ENCODE peak calls at places on chromosomes 6 and 20, in eight cellular contexts. One of them, this sample, is unnamed.

GRCh38 chr20:22833851-22834250 is 201.3 kb upstream of the SSTR4 start:
- DNase-seq in SK-N-SH: no peak
- DNase-seq in lower leg skin: no peak
- DNase-seq in AG09319: no peak
- DNase-seq in endothelial cell: no peak
- DNase-seq in CD14-positive monocyte: no peak
- DNase-seq in endothelial cell of umbilical vein: no peak
- DNase-seq in ascending aorta: no peak
- DNase-seq in this sample: no peak

GRCh38 chr20:53080969-53081871 is 109.1 kb downstream of the TSHZ2 start:
- DNase-seq in AG09319: no peak
- DNase-seq in SK-N-SH: no peak
- DNase-seq in lower leg skin: no peak
- DNase-seq in ascending aorta: no peak
- DNase-seq in endothelial cell: no peak
- DNase-seq in endothelial cell of umbilical vein: peak; percentile 13
- DNase-seq in CD14-positive monocyte: no peak
- DNase-seq in this sample: peak; percentile 82

GRCh38 chr6:37051138-37052026 is 45.9 kb downstream of the FGD2 start:
- DNase-seq in SK-N-SH: peak; percentile 93
- DNase-seq in endothelial cell: peak; percentile 94
- DNase-seq in ascending aorta: peak; percentile 92
- DNase-seq in lower leg skin: peak; percentile 78
- DNase-seq in CD14-positive monocyte: peak; percentile 94
- DNase-seq in endothelial cell of umbilical vein: peak; percentile 79
- DNase-seq in AG09319: no peak
- DNase-seq in this sample: peak; percentile 75

GRCh38 chr20:52847739-52848359 is 124.3 kb upstream of the TSHZ2 start:
- DNase-seq in CD14-positive monocyte: no peak
- DNase-seq in SK-N-SH: no peak
- DNase-seq in AG09319: no peak
- DNase-seq in endothelial cell of umbilical vein: no peak
- DNase-seq in lower leg skin: no peak
- DNase-seq in endothelial cell: no peak
- DNase-seq in ascending aorta: no peak
- DNase-seq in this sample: no peak

GRCh38 chr6:13927203-13927602 is 2.5 kb downstream of the RNF182 start:
- DNase-seq in endothelial cell of umbilical vein: no peak
- DNase-seq in CD14-positive monocyte: no peak
- DNase-seq in ascending aorta: no peak
- DNase-seq in SK-N-SH: no peak
- DNase-seq in lower leg skin: no peak
- DNase-seq in AG09319: no peak
- DNase-seq in endothelial cell: no peak
- DNase-seq in this sample: peak; percentile 26

GRCh38 chr6:7086488-7086887 is 21.3 kb upstream of the RREB1 start:
- DNase-seq in ascending aorta: no peak
- DNase-seq in endothelial cell of umbilical vein: peak; percentile 57
- DNase-seq in SK-N-SH: no peak
- DNase-seq in lower leg skin: peak; percentile 25
- DNase-seq in AG09319: no peak
- DNase-seq in endothelial cell: no peak
- DNase-seq in CD14-positive monocyte: peak; percentile 56
- DNase-seq in this sample: no peak

GRCh38 chr20:51469046-51469445 is 73.5 kb downstream of the NFATC2 start:
- DNase-seq in SK-N-SH: no peak
- DNase-seq in AG09319: no peak
- DNase-seq in ascending aorta: no peak
- DNase-seq in endothelial cell of umbilical vein: no peak
- DNase-seq in endothelial cell: no peak
- DNase-seq in lower leg skin: no peak
- DNase-seq in CD14-positive monocyte: no peak
- DNase-seq in this sample: no peak

GRCh38 chr6:19303381-19303780 is 533.8 kb upstream of the ID4 start:
- DNase-seq in lower leg skin: no peak
- DNase-seq in endothelial cell: no peak
- DNase-seq in SK-N-SH: no peak
- DNase-seq in endothelial cell of umbilical vein: no peak
- DNase-seq in AG09319: no peak
- DNase-seq in ascending aorta: no peak
- DNase-seq in CD14-positive monocyte: no peak
- DNase-seq in this sample: no peak

GRCh38 chr6:13472976-13473645 is 14.3 kb downstream of the GFOD1 start:
- DNase-seq in ascending aorta: no peak
- DNase-seq in SK-N-SH: no peak
- DNase-seq in lower leg skin: no peak
- DNase-seq in CD14-positive monocyte: no peak
- DNase-seq in AG09319: no peak
- DNase-seq in endothelial cell of umbilical vein: no peak
- DNase-seq in endothelial cell: no peak
- DNase-seq in this sample: no peak

GRCh38 chr6:43355862-43356590 is 13.4 kb downstream of the ZNF318 start:
- DNase-seq in endothelial cell of umbilical vein: peak; percentile 24
- DNase-seq in lower leg skin: no peak
- DNase-seq in SK-N-SH: peak; percentile 16
- DNase-seq in ascending aorta: no peak
- DNase-seq in CD14-positive monocyte: no peak
- DNase-seq in endothelial cell: no peak
- DNase-seq in AG09319: no peak
- DNase-seq in this sample: no peak

GRCh38 chr6:11975353-11975977 is 36.6 kb upstream of the HIVEP1 start:
- DNase-seq in SK-N-SH: no peak
- DNase-seq in endothelial cell: no peak
- DNase-seq in lower leg skin: peak; percentile 24
- DNase-seq in ascending aorta: peak; percentile 66
- DNase-seq in endothelial cell of umbilical vein: no peak
- DNase-seq in CD14-positive monocyte: peak; percentile 95
- DNase-seq in AG09319: no peak
- DNase-seq in this sample: no peak

GRCh38 chr20:41443667-41444066 is 77.0 kb upstream of the EMILIN3 start:
- DNase-seq in lower leg skin: no peak
- DNase-seq in SK-N-SH: no peak
- DNase-seq in ascending aorta: no peak
- DNase-seq in endothelial cell of umbilical vein: no peak
- DNase-seq in endothelial cell: no peak
- DNase-seq in AG09319: no peak
- DNase-seq in CD14-positive monocyte: no peak
- DNase-seq in this sample: no peak

GRCh38 chr6:36984581-36985383 is 1.2 kb downstream of the MTCH1 start:
- DNase-seq in lower leg skin: no peak
- DNase-seq in ascending aorta: peak; percentile 83
- DNase-seq in endothelial cell of umbilical vein: peak; percentile 68
- DNase-seq in endothelial cell: peak; percentile 45
- DNase-seq in CD14-positive monocyte: peak; percentile 88
- DNase-seq in AG09319: peak; percentile 35
- DNase-seq in SK-N-SH: peak; percentile 73
- DNase-seq in this sample: no peak

GRCh38 chr6:98877250-98877649 is 42.9 kb downstream of the POU3F2 start:
- DNase-seq in AG09319: no peak
- DNase-seq in endothelial cell: no peak
- DNase-seq in CD14-positive monocyte: no peak
- DNase-seq in lower leg skin: no peak
- DNase-seq in ascending aorta: no peak
- DNase-seq in endothelial cell of umbilical vein: no peak
- DNase-seq in SK-N-SH: no peak
- DNase-seq in this sample: no peak

DNA sequence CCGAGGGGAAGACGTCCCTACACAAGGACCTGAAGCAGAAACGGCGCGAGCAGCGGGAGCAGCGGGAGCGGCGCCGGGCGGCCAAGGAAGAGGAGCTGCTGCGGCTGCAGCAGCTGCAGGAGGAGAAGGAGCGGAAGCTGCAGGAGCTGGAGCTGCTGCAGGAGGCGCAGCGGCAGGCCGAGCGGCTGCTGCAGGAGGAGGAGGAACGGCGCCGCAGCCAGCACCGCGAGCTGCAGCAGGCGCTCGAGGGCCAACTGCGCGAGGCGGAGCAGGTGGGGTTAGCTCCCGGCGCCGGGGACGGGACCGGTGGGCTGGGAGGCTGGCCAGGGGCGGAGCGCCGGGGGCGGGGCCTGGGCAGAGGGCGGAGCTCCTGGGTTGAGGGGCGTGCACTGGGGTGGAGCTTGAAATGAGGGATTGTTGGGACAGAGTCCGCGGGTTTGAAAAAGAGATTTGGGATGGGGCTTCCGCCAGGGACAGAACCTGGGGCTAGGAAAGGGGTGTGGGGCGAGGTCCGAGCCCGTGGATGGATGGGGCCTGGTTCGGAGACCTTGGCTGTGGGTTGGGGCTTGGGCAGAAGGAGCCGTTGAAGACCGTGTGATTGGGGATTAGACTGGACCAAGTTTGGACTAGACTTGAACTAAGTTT is 20.7 kb downstream of the DEF6 start:
- DNase-seq in CD14-positive monocyte: no peak
- DNase-seq in SK-N-SH: peak; percentile 99
- DNase-seq in endothelial cell of umbilical vein: peak; percentile 85
- DNase-seq in lower leg skin: peak; percentile 54
- DNase-seq in ascending aorta: peak; percentile 87
- DNase-seq in AG09319: no peak
- DNase-seq in endothelial cell: peak; percentile 90
- DNase-seq in this sample: peak; percentile 48
- TF ChIP-seq CTCF in CD14-positive monocyte: no peak
- TF ChIP-seq CTCF in SK-N-SH: no peak
- TF ChIP-seq CTCF in endothelial cell of umbilical vein: no peak
- TF ChIP-seq CTCF in lower leg skin: no peak
- TF ChIP-seq CTCF in ascending aorta: no peak
- TF ChIP-seq CTCF in AG09319: no peak
- TF ChIP-seq CTCF in endothelial cell: no peak
- TF ChIP-seq CTCF in this sample: no peak

GRCh38 chr6:127956260-127956888 is 55.5 kb upstream of the THEMIS start:
- DNase-seq in lower leg skin: no peak
- DNase-seq in SK-N-SH: no peak
- DNase-seq in CD14-positive monocyte: no peak
- DNase-seq in AG09319: no peak
- DNase-seq in endothelial cell: no peak
- DNase-seq in endothelial cell of umbilical vein: no peak
- DNase-seq in ascending aorta: no peak
- DNase-seq in this sample: peak; percentile 35
- TF ChIP-seq CTCF in lower leg skin: no peak
- TF ChIP-seq CTCF in SK-N-SH: peak; percentile 37
- TF ChIP-seq CTCF in CD14-positive monocyte: no peak
- TF ChIP-seq CTCF in AG09319: no peak
- TF ChIP-seq CTCF in endothelial cell: no peak
- TF ChIP-seq CTCF in endothelial cell of umbilical vein: no peak
- TF ChIP-seq CTCF in ascending aorta: no peak
- TF ChIP-seq CTCF in this sample: peak; percentile 9

GRCh38 chr6:411402-412145 is 20.0 kb downstream of the IRF4 start:
- DNase-seq in CD14-positive monocyte: no peak
- DNase-seq in endothelial cell of umbilical vein: no peak
- DNase-seq in endothelial cell: no peak
- DNase-seq in lower leg skin: no peak
- DNase-seq in ascending aorta: no peak
- DNase-seq in SK-N-SH: no peak
- DNase-seq in AG09319: no peak
- DNase-seq in this sample: peak; percentile 41

GRCh38 chr6:409370-409972 is 17.9 kb downstream of the IRF4 start:
- DNase-seq in AG09319: no peak
- DNase-seq in lower leg skin: no peak
- DNase-seq in endothelial cell of umbilical vein: no peak
- DNase-seq in endothelial cell: no peak
- DNase-seq in SK-N-SH: no peak
- DNase-seq in ascending aorta: no peak
- DNase-seq in CD14-positive monocyte: no peak
- DNase-seq in this sample: no peak

GRCh38 chr6:408148-408547 is 16.6 kb downstream of the IRF4 start:
- DNase-seq in AG09319: no peak
- DNase-seq in endothelial cell: no peak
- DNase-seq in CD14-positive monocyte: no peak
- DNase-seq in lower leg skin: no peak
- DNase-seq in SK-N-SH: no peak
- DNase-seq in ascending aorta: no peak
- DNase-seq in endothelial cell of umbilical vein: no peak
- DNase-seq in this sample: no peak

GRCh38 chr6:410555-411395 is 19.2 kb downstream of the IRF4 start:
- DNase-seq in AG09319: no peak
- DNase-seq in CD14-positive monocyte: no peak
- DNase-seq in endothelial cell: no peak
- DNase-seq in SK-N-SH: no peak
- DNase-seq in endothelial cell of umbilical vein: no peak
- DNase-seq in lower leg skin: no peak
- DNase-seq in ascending aorta: no peak
- DNase-seq in this sample: no peak

DNA sequence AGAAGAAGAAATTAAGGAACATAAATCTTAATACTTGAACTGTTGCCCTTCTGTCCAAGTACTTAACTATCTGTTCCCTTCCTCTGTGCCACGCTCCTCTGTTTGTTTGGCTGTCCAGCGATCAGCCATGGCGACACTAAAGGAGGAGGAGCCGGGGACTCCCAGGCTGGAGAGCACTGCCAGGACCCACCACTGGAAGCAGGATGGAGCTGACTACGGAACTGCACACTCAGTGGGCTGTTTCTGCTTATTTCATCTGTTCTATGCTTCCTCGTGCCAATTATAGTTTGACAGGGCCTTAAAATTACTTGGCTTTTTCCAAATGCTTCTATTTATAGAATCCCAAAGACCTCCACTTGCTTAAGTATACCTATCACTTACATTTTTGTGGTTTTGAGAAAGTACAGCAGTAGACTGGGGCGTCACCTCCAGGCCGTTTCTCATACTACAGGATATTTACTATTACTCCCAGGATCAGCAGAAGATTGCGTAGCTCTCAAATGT is 17.1 kb downstream of the IRF4 start:
- DNase-seq in lower leg skin: no peak
- DNase-seq in endothelial cell: peak; percentile 55
- DNase-seq in AG09319: no peak
- DNase-seq in endothelial cell of umbilical vein: peak; percentile 26
- DNase-seq in CD14-positive monocyte: peak; percentile 62
- DNase-seq in ascending aorta: peak; percentile 74
- DNase-seq in SK-N-SH: peak; percentile 61
- DNase-seq in this sample: peak; percentile 49
- TF ChIP-seq CTCF in lower leg skin: no peak
- TF ChIP-seq CTCF in endothelial cell: no peak
- TF ChIP-seq CTCF in AG09319: peak; percentile 28
- TF ChIP-seq CTCF in endothelial cell of umbilical vein: no peak
- TF ChIP-seq CTCF in CD14-positive monocyte: peak; percentile 82
- TF ChIP-seq CTCF in ascending aorta: no peak
- TF ChIP-seq CTCF in SK-N-SH: peak; percentile 64
- TF ChIP-seq CTCF in this sample: peak; percentile 29

DNA sequence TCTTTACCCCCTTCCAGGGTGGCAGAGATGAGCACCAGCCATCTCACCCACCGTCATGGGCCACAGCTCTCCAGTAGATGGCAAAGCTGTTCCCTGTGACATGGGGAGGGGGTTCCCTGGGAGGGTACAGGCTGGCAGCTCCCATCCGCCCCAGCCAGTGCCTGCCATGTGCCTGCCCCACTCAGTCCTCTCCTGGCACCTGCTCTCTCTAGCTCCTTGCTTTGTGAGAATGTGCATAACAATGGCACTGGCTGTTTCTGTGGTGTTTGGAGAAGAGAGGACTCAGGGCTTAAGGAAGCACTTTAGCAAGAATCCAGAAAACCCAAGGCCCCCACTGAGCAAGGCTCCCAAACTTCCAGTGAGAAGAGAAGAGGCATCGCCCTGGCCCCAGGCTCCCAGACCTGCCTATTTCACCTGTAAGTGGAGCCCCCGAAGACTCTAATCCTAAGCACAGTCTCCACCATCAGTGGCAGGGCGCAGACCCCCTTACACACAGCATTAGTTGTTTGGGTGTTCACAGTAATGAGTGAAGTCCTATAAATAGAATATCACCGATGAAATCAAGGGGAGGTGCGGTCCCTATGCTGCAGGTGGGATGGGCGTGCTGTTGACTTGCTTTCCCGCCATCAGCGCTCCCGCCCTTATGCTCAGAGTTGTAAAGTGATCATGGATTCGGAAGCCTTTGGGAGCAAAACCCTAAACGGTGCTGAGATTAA is 110.2 kb downstream of the AGPAT4 start:
- DNase-seq in SK-N-SH: no peak
- DNase-seq in endothelial cell: no peak
- DNase-seq in ascending aorta: no peak
- DNase-seq in AG09319: no peak
- DNase-seq in lower leg skin: no peak
- DNase-seq in endothelial cell of umbilical vein: no peak
- DNase-seq in CD14-positive monocyte: no peak
- DNase-seq in this sample: no peak
- TF ChIP-seq CTCF in SK-N-SH: no peak
- TF ChIP-seq CTCF in endothelial cell: no peak
- TF ChIP-seq CTCF in ascending aorta: no peak
- TF ChIP-seq CTCF in AG09319: no peak
- TF ChIP-seq CTCF in lower leg skin: no peak
- TF ChIP-seq CTCF in endothelial cell of umbilical vein: no peak
- TF ChIP-seq CTCF in CD14-positive monocyte: no peak
- TF ChIP-seq CTCF in this sample: no peak